ENCODE peak calls at places on chromosomes 4 and X, in nine cellular contexts. N is spleen, T is heart left ventricle, W is fibroblast of lung, B is AG10803, Q is neural progenitor cell, Z is AG04450, H is fibroblast of the aortic adventitia, U is kidney epithelial cell. G is an unnamed sample.

GRCh38 chr4:163395055-163395454 is 51.4 kb downstream of the NPY5R start:
- DNase-seq in W (peak), Z (no peak), H (peak), U (no peak), B (no peak), Q (no peak), N (no peak), T (no peak), G (no peak)

GRCh38 chrX:102042706-102043325 is 82.7 kb upstream of the TCEAL2 start:
- DNase-seq in W (no peak), B (peak), Q (no peak), Z (no peak), U (no peak), T (no peak), N (peak), H (no peak), G (peak)

GRCh38 chrX:95995600-95995999 is 689.0 kb upstream of the DIAPH2 start:
- DNase-seq in H (no peak), N (no peak), B (no peak), Q (no peak), T (no peak), Z (no peak), U (no peak), W (no peak), G (no peak)

GRCh38 chrX:71210829-71211228 is 12.2 kb upstream of the GJB1 start:
- DNase-seq in U (no peak), H (peak), N (no peak), T (no peak), Z (no peak), B (peak), W (peak), Q (no peak), G (no peak)

GRCh38 chr4:122777846-122778501 is 45.5 kb downstream of the BBS12 start:
- DNase-seq in Q (no peak), T (no peak), W (peak), N (no peak), H (peak), U (no peak), B (peak), Z (no peak), G (no peak)

GRCh38 chrX:18895157-18895952 is 88.6 kb downstream of the PHKA2 start:
- DNase-seq in B (peak), T (peak), U (no peak), Q (no peak), Z (no peak), W (no peak), N (peak), H (peak), G (peak)

GRCh38 chr4:47274931-47275330 is 188.6 kb downstream of the COMMD8 start:
- DNase-seq in N (no peak), W (peak), Z (no peak), U (no peak), T (no peak), B (no peak), H (peak), Q (no peak), G (no peak)

GRCh38 chrX:115606861-115607260 is 45.9 kb downstream of the PLS3 start:
- DNase-seq in Z (no peak), T (no peak), N (no peak), H (no peak), W (no peak), U (no peak), B (no peak), Q (no peak), G (no peak)

GRCh38 chr4:69823481-69824186 is 36.3 kb downstream of the SULT1E1 start:
- DNase-seq in N (peak), W (no peak), H (peak), Z (no peak), B (peak), Q (peak), T (no peak), U (no peak), G (no peak)

GRCh38 chrX:110588164-110588563 is 207.5 kb downstream of the CHRDL1 start:
- DNase-seq in W (no peak), H (no peak), Q (no peak), B (no peak), Z (no peak), U (no peak), T (no peak), N (no peak), G (no peak)

GRCh38 chrX:1463581-1464281 is 11.0 kb upstream of the ASMTL start:
- DNase-seq in B (no peak), Z (no peak), Q (no peak), W (no peak), N (peak), U (no peak), H (no peak), T (no peak), G (peak)

GRCh38 chrX:23554304-23554703 is 113.0 kb upstream of the PRDX4 start:
- DNase-seq in T (no peak), U (peak), B (peak), Q (peak), H (peak), Z (peak), W (peak), N (no peak), G (no peak)

GRCh38 chr4:41661447-41662076 is 87.0 kb downstream of the PHOX2B start:
- DNase-seq in U (no peak), H (peak), N (no peak), T (no peak), Z (peak), Q (peak), B (peak), W (peak), G (no peak)

GRCh38 chr4:15186826-15187225 is 184.5 kb downstream of the CPEB2 start:
- DNase-seq in Q (no peak), N (no peak), B (no peak), W (no peak), Z (no peak), H (no peak), U (no peak), T (no peak), G (no peak)

GRCh38 chr4:111214371-111214770 is 591.5 kb upstream of the PITX2 start:
- DNase-seq in Z (no peak), W (no peak), N (no peak), U (no peak), B (no peak), H (no peak), T (no peak), Q (no peak), G (no peak)

GRCh38 chrX:100411802-100412333 is 1.8 kb upstream of the PCDH19 start:
- DNase-seq in U (no peak), T (no peak), H (no peak), Z (no peak), W (no peak), N (no peak), Q (no peak), B (no peak), G (no peak)

GRCh38 chrX:139831689-139832456 is 101.0 kb downstream of the ATP11C start:
- DNase-seq in N (no peak), U (no peak), T (no peak), B (peak), W (peak), Q (peak), Z (peak), H (peak), G (no peak)

GRCh38 chr4:167136270-167136669 is 98.0 kb downstream of the SPOCK3 start:
- DNase-seq in B (no peak), W (no peak), N (no peak), U (no peak), H (no peak), Z (no peak), Q (no peak), T (no peak), G (no peak)

GRCh38 chrX:43592597-43592996 is 63.5 kb upstream of the MAOA start:
- DNase-seq in Q (no peak), B (no peak), T (no peak), W (no peak), N (no peak), U (no peak), H (no peak), Z (no peak), G (no peak)

GRCh38 chrX:48937065-48937907 is 18.5 kb upstream of the PIM2 start:
- DNase-seq in N (peak), U (no peak), W (peak), B (no peak), Z (no peak), Q (peak), H (no peak), T (peak), G (no peak)

GRCh38 chr4:27760176-27760575 is 899.5 kb downstream of the STIM2 start:
- DNase-seq in W (no peak), N (no peak), Z (no peak), T (no peak), U (no peak), B (no peak), H (no peak), Q (no peak), G (no peak)

GRCh38 chr4:48069026-48069425 is 52.5 kb downstream of the NIPAL1 start:
- DNase-seq in T (no peak), H (no peak), U (no peak), Q (no peak), N (no peak), B (no peak), W (no peak), Z (no peak), G (no peak)

GRCh38 chr4:16588651-16589050 is 309.8 kb downstream of the LDB2 start:
- DNase-seq in W (no peak), Z (no peak), H (no peak), N (no peak), U (no peak), Q (no peak), T (no peak), B (no peak), G (no peak)

GRCh38 chr4:52572936-52573485 is 86.1 kb downstream of the USP46 start:
- DNase-seq in Z (peak), Q (no peak), B (peak), T (no peak), N (no peak), U (no peak), W (peak), H (peak), G (no peak)

GRCh38 chrX:10631416-10632145 is 11.2 kb upstream of the MID1 start:
- DNase-seq in U (no peak), Q (no peak), W (no peak), H (no peak), T (no peak), N (no peak), B (no peak), Z (no peak), G (no peak)

GRCh38 chr4:161419822-161420221 is 744.0 kb downstream of the FSTL5 start:
- DNase-seq in U (no peak), H (no peak), T (no peak), B (no peak), W (no peak), N (no peak), Z (no peak), Q (peak), G (no peak)
- TF ChIP-seq CTCF in U (peak), H (no peak), T (no peak), B (peak), W (no peak), N (no peak), Z (no peak), Q (peak), G (no peak)

DNA sequence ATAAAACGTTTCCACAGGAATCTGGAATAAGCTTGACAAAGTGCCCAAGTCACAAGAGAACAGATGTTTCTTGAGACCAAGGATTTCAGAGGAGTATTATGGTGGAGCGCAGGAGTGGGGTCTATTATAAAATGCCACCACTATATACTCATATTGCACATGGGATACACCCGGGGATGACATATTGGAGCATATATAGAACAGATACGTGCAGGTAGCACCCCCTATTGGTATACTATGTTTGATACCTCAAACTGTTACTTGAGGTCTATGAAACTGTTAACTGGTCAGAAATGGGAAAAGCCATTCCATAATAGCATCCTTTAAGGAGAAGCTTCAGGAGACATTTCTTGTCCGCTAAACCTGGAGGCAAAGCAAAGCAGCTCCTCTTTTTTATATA is 86.0 kb downstream of the PCYT1B start:
- DNase-seq in B (peak), N (no peak), T (no peak), W (no peak), U (no peak), H (peak), Q (peak), Z (no peak), G (no peak)
- TF ChIP-seq CTCF in B (peak), N (no peak), T (peak), W (no peak), U (no peak), H (peak), Q (peak), Z (no peak), G (peak)

GRCh38 chr4:116664198-116664597 is 421.2 kb downstream of the TRAM1L1 start:
- DNase-seq in U (no peak), Z (no peak), Q (peak), T (no peak), W (no peak), N (no peak), B (no peak), H (no peak), G (no peak)

DNA sequence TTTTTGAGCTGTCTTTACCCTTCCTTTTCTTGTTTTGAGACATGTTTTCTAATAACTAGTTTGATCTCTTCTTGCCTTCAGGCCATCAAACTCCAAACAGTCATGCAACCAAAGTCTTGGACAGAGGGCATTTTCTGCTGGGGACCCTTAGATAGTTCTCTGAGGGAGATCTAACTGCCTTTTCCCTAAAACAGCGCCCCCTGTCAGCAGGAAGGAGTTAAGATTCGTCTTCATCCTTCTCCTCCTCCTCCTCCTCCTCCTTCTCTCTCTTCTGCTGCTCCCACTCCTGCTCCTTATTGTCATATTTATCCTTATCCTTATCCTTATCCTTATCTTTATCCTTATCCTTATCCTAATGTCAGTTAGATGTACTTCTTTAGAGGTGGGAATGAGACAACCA is 417.2 kb downstream of the TRAM1L1 start:
- DNase-seq in W (no peak), B (no peak), Z (no peak), Q (peak), T (no peak), U (no peak), H (no peak), N (no peak), G (no peak)
- TF ChIP-seq CTCF in W (no peak), B (no peak), Z (no peak), Q (peak), T (no peak), U (peak), H (no peak), N (no peak), G (peak)

DNA sequence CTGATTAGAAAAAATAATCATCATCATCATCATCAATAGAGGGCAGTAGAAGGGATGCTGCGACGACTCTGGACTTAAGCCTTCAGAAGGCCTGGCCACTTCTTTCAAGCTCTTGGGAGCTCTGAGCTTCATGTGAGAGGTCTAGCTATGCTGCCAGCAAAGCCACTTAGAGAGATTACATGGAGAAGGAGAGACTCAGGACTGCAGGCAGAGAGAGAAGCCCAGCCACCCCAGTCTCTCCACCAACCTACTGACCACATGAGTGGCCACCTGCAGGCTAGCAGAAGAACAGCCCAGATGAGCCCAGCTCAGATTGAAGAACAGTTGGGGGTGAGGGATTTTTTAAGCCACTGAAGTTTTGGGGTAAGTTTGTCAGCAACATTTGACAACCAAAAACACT is 17.1 kb upstream of the TMEM150C start:
- DNase-seq in Q (no peak), T (no peak), H (no peak), Z (no peak), B (no peak), W (no peak), U (no peak), N (no peak), G (no peak)
- TF ChIP-seq CTCF in Q (peak), T (no peak), H (peak), Z (peak), B (peak), W (no peak), U (peak), N (no peak), G (peak)

G was measured in chondrocyte.